ENCODE peak calls at places on chromosome 9, in ten cellular contexts. One of them, this sample, is unnamed.

GRCh38 chr9:76359365-76359764 is 34.9 kb downstream of the RFK start:
- DNase-seq in HCT116: no peak
- DNase-seq in mesothelial cell of epicardium: no peak
- DNase-seq in HFF-Myc: no peak
- DNase-seq in CD8-positive, alpha-beta T cell: no peak
- DNase-seq in foreskin fibroblast: no peak
- DNase-seq in stomach: no peak
- DNase-seq in brain microvascular endothelial cell: no peak
- DNase-seq in PC-9: no peak
- DNase-seq in thoracic aorta: no peak
- DNase-seq in this sample: no peak

GRCh38 chr9:86122309-86122708 is 23.0 kb upstream of the GOLM1 start:
- DNase-seq in thoracic aorta: no peak
- DNase-seq in HFF-Myc: no peak
- DNase-seq in foreskin fibroblast: no peak
- DNase-seq in brain microvascular endothelial cell: no peak
- DNase-seq in HCT116: no peak
- DNase-seq in CD8-positive, alpha-beta T cell: no peak
- DNase-seq in mesothelial cell of epicardium: no peak
- DNase-seq in stomach: no peak
- DNase-seq in PC-9: no peak
- DNase-seq in this sample: no peak

GRCh38 chr9:77177894-77178794 is 810 bp downstream of the VPS13A start:
- DNase-seq in PC-9: peak; percentile 24
- DNase-seq in stomach: peak; percentile 44
- DNase-seq in foreskin fibroblast: peak; percentile 65
- DNase-seq in HCT116: no peak
- DNase-seq in thoracic aorta: no peak
- DNase-seq in brain microvascular endothelial cell: peak; percentile 20
- DNase-seq in HFF-Myc: no peak
- DNase-seq in mesothelial cell of epicardium: peak; percentile 58
- DNase-seq in CD8-positive, alpha-beta T cell: peak; percentile 19
- DNase-seq in this sample: peak; percentile 56

GRCh38 chr9:126489604-126490593 is 123.8 kb upstream of the LMX1B start:
- DNase-seq in brain microvascular endothelial cell: no peak
- DNase-seq in thoracic aorta: no peak
- DNase-seq in stomach: no peak
- DNase-seq in mesothelial cell of epicardium: no peak
- DNase-seq in CD8-positive, alpha-beta T cell: no peak
- DNase-seq in HCT116: no peak
- DNase-seq in HFF-Myc: no peak
- DNase-seq in foreskin fibroblast: no peak
- DNase-seq in PC-9: no peak
- DNase-seq in this sample: no peak

GRCh38 chr9:4671737-4672136 is 5.5 kb upstream of the SPATA6L start:
- DNase-seq in mesothelial cell of epicardium: no peak
- DNase-seq in PC-9: no peak
- DNase-seq in stomach: no peak
- DNase-seq in CD8-positive, alpha-beta T cell: no peak
- DNase-seq in HCT116: no peak
- DNase-seq in thoracic aorta: no peak
- DNase-seq in HFF-Myc: no peak
- DNase-seq in foreskin fibroblast: no peak
- DNase-seq in brain microvascular endothelial cell: no peak
- DNase-seq in this sample: no peak

GRCh38 chr9:32395483-32396216 is 11.2 kb downstream of the ACO1 start:
- DNase-seq in brain microvascular endothelial cell: peak; percentile 93
- DNase-seq in mesothelial cell of epicardium: no peak
- DNase-seq in thoracic aorta: no peak
- DNase-seq in PC-9: no peak
- DNase-seq in HCT116: no peak
- DNase-seq in foreskin fibroblast: peak; percentile 96
- DNase-seq in CD8-positive, alpha-beta T cell: no peak
- DNase-seq in stomach: no peak
- DNase-seq in HFF-Myc: peak; percentile 67
- DNase-seq in this sample: no peak

GRCh38 chr9:128340691-128341434 is 536 bp downstream of the SLC27A4 start:
- DNase-seq in brain microvascular endothelial cell: no peak
- DNase-seq in mesothelial cell of epicardium: no peak
- DNase-seq in HFF-Myc: no peak
- DNase-seq in stomach: peak; percentile 27
- DNase-seq in foreskin fibroblast: no peak
- DNase-seq in PC-9: no peak
- DNase-seq in HCT116: no peak
- DNase-seq in CD8-positive, alpha-beta T cell: no peak
- DNase-seq in thoracic aorta: no peak
- DNase-seq in this sample: no peak

GRCh38 chr9:21709464-21710058 is 92.9 kb upstream of the MTAP start:
- DNase-seq in thoracic aorta: no peak
- DNase-seq in HFF-Myc: peak; percentile 54
- DNase-seq in mesothelial cell of epicardium: no peak
- DNase-seq in HCT116: peak; percentile 80
- DNase-seq in foreskin fibroblast: peak; percentile 72
- DNase-seq in stomach: peak; percentile 72
- DNase-seq in brain microvascular endothelial cell: peak; percentile 64
- DNase-seq in PC-9: no peak
- DNase-seq in CD8-positive, alpha-beta T cell: peak; percentile 38
- DNase-seq in this sample: no peak

GRCh38 chr9:125427556-125427955 is 165.9 kb downstream of the GAPVD1 start:
- DNase-seq in brain microvascular endothelial cell: no peak
- DNase-seq in HFF-Myc: no peak
- DNase-seq in foreskin fibroblast: no peak
- DNase-seq in PC-9: no peak
- DNase-seq in HCT116: peak; percentile 29
- DNase-seq in CD8-positive, alpha-beta T cell: no peak
- DNase-seq in mesothelial cell of epicardium: no peak
- DNase-seq in stomach: no peak
- DNase-seq in thoracic aorta: no peak
- DNase-seq in this sample: no peak

GRCh38 chr9:125429476-125430160 is 168.0 kb downstream of the GAPVD1 start:
- DNase-seq in stomach: no peak
- DNase-seq in foreskin fibroblast: no peak
- DNase-seq in thoracic aorta: no peak
- DNase-seq in mesothelial cell of epicardium: no peak
- DNase-seq in CD8-positive, alpha-beta T cell: no peak
- DNase-seq in PC-9: no peak
- DNase-seq in HCT116: no peak
- DNase-seq in brain microvascular endothelial cell: no peak
- DNase-seq in HFF-Myc: no peak
- DNase-seq in this sample: no peak

GRCh38 chr9:125428515-125429467 is 167.2 kb downstream of the GAPVD1 start:
- DNase-seq in brain microvascular endothelial cell: no peak
- DNase-seq in HFF-Myc: peak; percentile 77
- DNase-seq in thoracic aorta: no peak
- DNase-seq in PC-9: no peak
- DNase-seq in stomach: no peak
- DNase-seq in foreskin fibroblast: peak; percentile 38
- DNase-seq in CD8-positive, alpha-beta T cell: no peak
- DNase-seq in HCT116: peak; percentile 16
- DNase-seq in mesothelial cell of epicardium: no peak
- DNase-seq in this sample: no peak

GRCh38 chr9:125426926-125427325 is 165.3 kb downstream of the GAPVD1 start:
- DNase-seq in mesothelial cell of epicardium: no peak
- DNase-seq in foreskin fibroblast: no peak
- DNase-seq in stomach: no peak
- DNase-seq in HCT116: no peak
- DNase-seq in thoracic aorta: no peak
- DNase-seq in CD8-positive, alpha-beta T cell: no peak
- DNase-seq in brain microvascular endothelial cell: no peak
- DNase-seq in PC-9: no peak
- DNase-seq in HFF-Myc: no peak
- DNase-seq in this sample: no peak

GRCh38 chr9:125428060-125428481 is 166.4 kb downstream of the GAPVD1 start:
- DNase-seq in stomach: peak; percentile 36
- DNase-seq in foreskin fibroblast: no peak
- DNase-seq in PC-9: peak; percentile 57
- DNase-seq in brain microvascular endothelial cell: no peak
- DNase-seq in mesothelial cell of epicardium: no peak
- DNase-seq in HCT116: peak; percentile 28
- DNase-seq in thoracic aorta: no peak
- DNase-seq in HFF-Myc: no peak
- DNase-seq in CD8-positive, alpha-beta T cell: no peak
- DNase-seq in this sample: peak; percentile 37
- TF ChIP-seq CTCF in stomach: no peak
- TF ChIP-seq CTCF in foreskin fibroblast: peak; percentile 52
- TF ChIP-seq CTCF in PC-9: peak; percentile 73
- TF ChIP-seq CTCF in brain microvascular endothelial cell: peak; percentile 63
- TF ChIP-seq CTCF in mesothelial cell of epicardium: no peak
- TF ChIP-seq CTCF in HCT116: peak; percentile 93
- TF ChIP-seq CTCF in thoracic aorta: no peak
- TF ChIP-seq CTCF in HFF-Myc: peak; percentile 70
- TF ChIP-seq CTCF in CD8-positive, alpha-beta T cell: no peak
- TF ChIP-seq CTCF in this sample: no peak

GRCh38 chr9:93156475-93157008 is 22.5 kb upstream of the NINJ1 start:
- DNase-seq in PC-9: no peak
- DNase-seq in HFF-Myc: no peak
- DNase-seq in HCT116: no peak
- DNase-seq in brain microvascular endothelial cell: no peak
- DNase-seq in thoracic aorta: no peak
- DNase-seq in mesothelial cell of epicardium: no peak
- DNase-seq in CD8-positive, alpha-beta T cell: no peak
- DNase-seq in stomach: no peak
- DNase-seq in foreskin fibroblast: no peak
- DNase-seq in this sample: no peak

GRCh38 chr9:93151097-93151784 is 17.2 kb upstream of the NINJ1 start:
- DNase-seq in thoracic aorta: no peak
- DNase-seq in CD8-positive, alpha-beta T cell: no peak
- DNase-seq in mesothelial cell of epicardium: no peak
- DNase-seq in foreskin fibroblast: no peak
- DNase-seq in PC-9: no peak
- DNase-seq in HCT116: no peak
- DNase-seq in brain microvascular endothelial cell: no peak
- DNase-seq in HFF-Myc: no peak
- DNase-seq in stomach: no peak
- DNase-seq in this sample: no peak

GRCh38 chr9:93149361-93149760 is 15.3 kb upstream of the NINJ1 start:
- DNase-seq in HCT116: no peak
- DNase-seq in thoracic aorta: no peak
- DNase-seq in CD8-positive, alpha-beta T cell: no peak
- DNase-seq in stomach: no peak
- DNase-seq in foreskin fibroblast: no peak
- DNase-seq in HFF-Myc: no peak
- DNase-seq in PC-9: no peak
- DNase-seq in brain microvascular endothelial cell: no peak
- DNase-seq in mesothelial cell of epicardium: no peak
- DNase-seq in this sample: no peak

GRCh38 chr9:93155716-93156474 is 21.8 kb upstream of the NINJ1 start:
- DNase-seq in PC-9: no peak
- DNase-seq in HCT116: no peak
- DNase-seq in foreskin fibroblast: no peak
- DNase-seq in mesothelial cell of epicardium: no peak
- DNase-seq in thoracic aorta: no peak
- DNase-seq in CD8-positive, alpha-beta T cell: no peak
- DNase-seq in brain microvascular endothelial cell: no peak
- DNase-seq in HFF-Myc: no peak
- DNase-seq in stomach: no peak
- DNase-seq in this sample: no peak

DNA sequence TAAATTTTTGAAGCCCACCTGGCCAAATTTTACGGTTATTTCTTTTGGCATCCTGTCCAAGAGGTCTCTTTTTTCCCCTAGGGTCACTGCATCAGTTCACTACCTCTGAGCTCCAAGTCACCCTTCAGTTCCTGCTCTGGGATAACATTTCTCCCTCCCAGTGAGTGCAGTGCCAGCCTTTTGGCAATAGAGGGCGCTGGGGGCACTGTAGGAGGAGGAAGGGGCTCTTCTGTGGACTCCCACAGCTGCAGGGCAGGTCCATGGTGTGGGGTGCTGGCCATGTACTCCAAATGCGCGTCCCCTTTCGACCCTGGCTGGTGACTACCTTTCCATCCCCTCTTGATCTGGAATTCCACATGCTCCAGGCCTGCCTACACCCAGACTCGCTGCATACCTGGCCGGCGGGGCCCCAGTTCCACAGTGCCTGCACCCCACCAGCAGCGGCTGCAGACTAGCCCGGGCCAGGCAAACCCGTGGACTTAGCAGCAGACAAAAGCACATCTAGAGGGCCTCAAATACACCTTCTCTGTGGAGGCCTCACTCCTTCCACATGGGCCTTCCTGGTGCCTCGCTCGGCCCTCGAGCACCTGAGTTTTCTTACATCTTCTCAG is 20.3 kb upstream of the NINJ1 start:
- DNase-seq in mesothelial cell of epicardium: no peak
- DNase-seq in CD8-positive, alpha-beta T cell: no peak
- DNase-seq in stomach: no peak
- DNase-seq in HCT116: no peak
- DNase-seq in HFF-Myc: no peak
- DNase-seq in brain microvascular endothelial cell: no peak
- DNase-seq in thoracic aorta: no peak
- DNase-seq in PC-9: peak; percentile 60
- DNase-seq in foreskin fibroblast: no peak
- DNase-seq in this sample: no peak
- TF ChIP-seq CTCF in mesothelial cell of epicardium: no peak
- TF ChIP-seq CTCF in CD8-positive, alpha-beta T cell: peak; percentile 72
- TF ChIP-seq CTCF in stomach: no peak
- TF ChIP-seq CTCF in HCT116: peak; percentile 93
- TF ChIP-seq CTCF in HFF-Myc: peak; percentile 80
- TF ChIP-seq CTCF in brain microvascular endothelial cell: peak; percentile 82
- TF ChIP-seq CTCF in thoracic aorta: no peak
- TF ChIP-seq CTCF in PC-9: peak; percentile 86
- TF ChIP-seq CTCF in foreskin fibroblast: peak; percentile 58
- TF ChIP-seq CTCF in this sample: no peak

DNA sequence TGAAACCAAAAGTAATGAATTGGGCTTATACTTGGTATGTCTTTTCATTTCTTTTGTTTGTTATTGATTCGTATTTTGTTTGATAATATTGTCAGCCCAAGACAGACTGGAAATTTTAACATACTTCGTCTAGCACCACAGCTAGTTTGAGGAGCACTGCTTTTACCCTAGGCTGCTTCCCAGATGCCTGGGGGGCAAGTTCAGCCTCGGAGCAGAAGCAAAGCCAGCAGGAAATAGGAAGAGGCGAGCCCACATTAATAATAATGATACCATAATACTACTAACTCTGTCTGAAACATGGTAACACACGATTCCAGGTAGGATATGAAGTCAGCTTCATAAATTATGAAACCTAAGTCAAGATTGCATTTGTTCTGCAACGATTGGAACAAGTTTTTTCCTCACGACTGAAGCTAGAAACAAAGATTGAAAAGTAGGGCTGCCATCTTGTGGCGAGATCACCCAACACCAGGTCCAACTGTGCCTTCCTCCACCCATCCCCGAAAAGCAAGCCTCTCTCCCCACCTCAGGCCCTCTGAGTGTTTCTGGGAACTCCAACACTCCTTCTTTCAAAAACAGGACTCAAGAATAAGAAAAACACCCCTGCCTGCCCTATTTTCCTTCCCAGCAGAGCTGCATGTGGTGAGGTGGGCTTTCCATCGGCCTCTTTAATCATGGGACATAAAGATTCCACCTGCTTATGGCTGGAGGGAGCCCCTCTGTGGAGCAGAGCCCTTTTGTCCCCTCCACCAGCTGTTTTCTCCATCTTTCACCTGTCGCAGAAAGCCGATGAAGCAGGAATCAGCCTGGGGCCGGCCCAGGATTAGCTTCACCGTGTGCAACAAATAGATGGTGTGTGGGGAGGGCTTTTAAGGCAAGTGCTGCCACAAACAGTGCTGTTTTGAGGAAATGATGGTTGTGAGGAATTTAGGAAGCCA is 236.3 kb downstream of the CAAP1 start:
- DNase-seq in HCT116: peak; percentile 10
- DNase-seq in CD8-positive, alpha-beta T cell: no peak
- DNase-seq in PC-9: peak; percentile 1
- DNase-seq in thoracic aorta: no peak
- DNase-seq in HFF-Myc: peak; percentile 2
- DNase-seq in brain microvascular endothelial cell: peak; percentile 7
- DNase-seq in foreskin fibroblast: no peak
- DNase-seq in mesothelial cell of epicardium: no peak
- DNase-seq in stomach: no peak
- DNase-seq in this sample: no peak
- TF ChIP-seq CTCF in HCT116: peak; percentile 56
- TF ChIP-seq CTCF in CD8-positive, alpha-beta T cell: no peak
- TF ChIP-seq CTCF in PC-9: no peak
- TF ChIP-seq CTCF in thoracic aorta: peak; percentile 34
- TF ChIP-seq CTCF in HFF-Myc: peak; percentile 31
- TF ChIP-seq CTCF in brain microvascular endothelial cell: peak; percentile 66
- TF ChIP-seq CTCF in foreskin fibroblast: peak; percentile 46
- TF ChIP-seq CTCF in mesothelial cell of epicardium: no peak
- TF ChIP-seq CTCF in stomach: no peak
- TF ChIP-seq CTCF in this sample: no peak

GRCh38 chr9:109585841-109586240 is 87.7 kb upstream of the PTPN3 start:
- DNase-seq in brain microvascular endothelial cell: no peak
- DNase-seq in CD8-positive, alpha-beta T cell: no peak
- DNase-seq in foreskin fibroblast: no peak
- DNase-seq in stomach: no peak
- DNase-seq in HFF-Myc: no peak
- DNase-seq in HCT116: no peak
- DNase-seq in mesothelial cell of epicardium: no peak
- DNase-seq in thoracic aorta: no peak
- DNase-seq in PC-9: no peak
- DNase-seq in this sample: no peak

GRCh38 chr9:109588415-109588814 is 90.3 kb upstream of the PTPN3 start:
- DNase-seq in PC-9: no peak
- DNase-seq in mesothelial cell of epicardium: no peak
- DNase-seq in brain microvascular endothelial cell: no peak
- DNase-seq in CD8-positive, alpha-beta T cell: no peak
- DNase-seq in HFF-Myc: no peak
- DNase-seq in thoracic aorta: no peak
- DNase-seq in foreskin fibroblast: no peak
- DNase-seq in HCT116: no peak
- DNase-seq in stomach: no peak
- DNase-seq in this sample: no peak

GRCh38 chr9:109586993-109587392 is 88.9 kb upstream of the PTPN3 start:
- DNase-seq in brain microvascular endothelial cell: no peak
- DNase-seq in CD8-positive, alpha-beta T cell: no peak
- DNase-seq in thoracic aorta: no peak
- DNase-seq in HCT116: no peak
- DNase-seq in HFF-Myc: no peak
- DNase-seq in mesothelial cell of epicardium: no peak
- DNase-seq in stomach: no peak
- DNase-seq in foreskin fibroblast: no peak
- DNase-seq in PC-9: no peak
- DNase-seq in this sample: no peak

GRCh38 chr9:109582386-109582785 is 84.3 kb upstream of the PTPN3 start:
- DNase-seq in HCT116: no peak
- DNase-seq in PC-9: no peak
- DNase-seq in brain microvascular endothelial cell: no peak
- DNase-seq in HFF-Myc: no peak
- DNase-seq in stomach: no peak
- DNase-seq in thoracic aorta: no peak
- DNase-seq in foreskin fibroblast: no peak
- DNase-seq in CD8-positive, alpha-beta T cell: no peak
- DNase-seq in mesothelial cell of epicardium: no peak
- DNase-seq in this sample: no peak

GRCh38 chr9:109584205-109584604 is 86.1 kb upstream of the PTPN3 start:
- DNase-seq in HCT116: no peak
- DNase-seq in thoracic aorta: no peak
- DNase-seq in brain microvascular endothelial cell: no peak
- DNase-seq in foreskin fibroblast: no peak
- DNase-seq in stomach: no peak
- DNase-seq in mesothelial cell of epicardium: no peak
- DNase-seq in PC-9: no peak
- DNase-seq in CD8-positive, alpha-beta T cell: no peak
- DNase-seq in HFF-Myc: no peak
- DNase-seq in this sample: no peak
- TF ChIP-seq CTCF in HCT116: peak; percentile 32
- TF ChIP-seq CTCF in thoracic aorta: no peak
- TF ChIP-seq CTCF in brain microvascular endothelial cell: peak; percentile 30
- TF ChIP-seq CTCF in foreskin fibroblast: no peak
- TF ChIP-seq CTCF in stomach: no peak
- TF ChIP-seq CTCF in mesothelial cell of epicardium: no peak
- TF ChIP-seq CTCF in PC-9: no peak
- TF ChIP-seq CTCF in CD8-positive, alpha-beta T cell: no peak
- TF ChIP-seq CTCF in HFF-Myc: no peak
- TF ChIP-seq CTCF in this sample: no peak